ENCODE peak calls at places on chromosome 19, in six cellular contexts. One of them, this sample, is unnamed.

GRCh38 chr19:38046254-38047047 is 139.4 kb downstream of the SIPA1L3 start:
- DNase-seq in tibial artery: no peak
- DNase-seq in HCT116: no peak
- DNase-seq in IMR-90: no peak
- DNase-seq in A673: no peak
- DNase-seq in lower leg skin: no peak
- DNase-seq in this sample: no peak

GRCh38 chr19:19956431-19957075 is 55.8 kb downstream of the ZNF93 start:
- DNase-seq in tibial artery: no peak
- DNase-seq in A673: peak
- DNase-seq in IMR-90: no peak
- DNase-seq in lower leg skin: no peak
- DNase-seq in HCT116: no peak
- DNase-seq in this sample: no peak

GRCh38 chr19:35332817-35333216 is 3.8 kb downstream of the CD22 start:
- DNase-seq in A673: no peak
- DNase-seq in IMR-90: no peak
- DNase-seq in HCT116: no peak
- DNase-seq in lower leg skin: no peak
- DNase-seq in tibial artery: no peak
- DNase-seq in this sample: no peak

GRCh38 chr19:31882709-31883108 is 462.7 kb upstream of the ZNF507 start:
- DNase-seq in tibial artery: no peak
- DNase-seq in HCT116: no peak
- DNase-seq in IMR-90: no peak
- DNase-seq in lower leg skin: no peak
- DNase-seq in A673: no peak
- DNase-seq in this sample: no peak

GRCh38 chr19:10295847-10296591 is 6.3 kb downstream of the ICAM5 start:
- DNase-seq in IMR-90: no peak
- DNase-seq in A673: no peak
- DNase-seq in tibial artery: no peak
- DNase-seq in lower leg skin: no peak
- DNase-seq in HCT116: no peak
- DNase-seq in this sample: no peak

GRCh38 chr19:8580710-8581281 is 3.6 kb upstream of the MYO1F start:
- DNase-seq in A673: peak
- DNase-seq in tibial artery: peak
- DNase-seq in lower leg skin: peak
- DNase-seq in IMR-90: peak
- DNase-seq in HCT116: peak
- DNase-seq in this sample: peak

GRCh38 chr19:38375748-38376147 is 1.4 kb downstream of the PSMD8 start:
- DNase-seq in tibial artery: no peak
- DNase-seq in IMR-90: peak
- DNase-seq in HCT116: no peak
- DNase-seq in A673: no peak
- DNase-seq in lower leg skin: no peak
- DNase-seq in this sample: no peak

GRCh38 chr19:3648037-3648905 is 21.7 kb upstream of the CACTIN start:
- DNase-seq in A673: no peak
- DNase-seq in tibial artery: no peak
- DNase-seq in HCT116: no peak
- DNase-seq in lower leg skin: no peak
- DNase-seq in IMR-90: no peak
- DNase-seq in this sample: no peak

GRCh38 chr19:51531349-51532315 is at the start of gene SIGLEC6:
- DNase-seq in lower leg skin: no peak
- DNase-seq in A673: no peak
- DNase-seq in HCT116: no peak
- DNase-seq in IMR-90: no peak
- DNase-seq in tibial artery: peak
- DNase-seq in this sample: no peak

GRCh38 chr19:4717966-4718701 is 5.5 kb downstream of the DPP9 start:
- DNase-seq in A673: no peak
- DNase-seq in tibial artery: no peak
- DNase-seq in IMR-90: no peak
- DNase-seq in lower leg skin: no peak
- DNase-seq in HCT116: no peak
- DNase-seq in this sample: no peak

GRCh38 chr19:40640744-40641143 is 39.6 kb downstream of the LTBP4 start:
- DNase-seq in IMR-90: peak
- DNase-seq in A673: no peak
- DNase-seq in lower leg skin: no peak
- DNase-seq in tibial artery: no peak
- DNase-seq in HCT116: no peak
- DNase-seq in this sample: peak

GRCh38 chr19:19488875-19489690 is 26.3 kb downstream of the TSSK6 start:
- DNase-seq in lower leg skin: peak
- DNase-seq in IMR-90: peak
- DNase-seq in A673: peak
- DNase-seq in tibial artery: peak
- DNase-seq in HCT116: peak
- DNase-seq in this sample: peak

GRCh38 chr19:39264306-39265290 is 3.6 kb upstream of the IFNL2 start:
- DNase-seq in HCT116: no peak
- DNase-seq in IMR-90: no peak
- DNase-seq in lower leg skin: peak
- DNase-seq in tibial artery: no peak
- DNase-seq in A673: no peak
- DNase-seq in this sample: peak

DNA sequence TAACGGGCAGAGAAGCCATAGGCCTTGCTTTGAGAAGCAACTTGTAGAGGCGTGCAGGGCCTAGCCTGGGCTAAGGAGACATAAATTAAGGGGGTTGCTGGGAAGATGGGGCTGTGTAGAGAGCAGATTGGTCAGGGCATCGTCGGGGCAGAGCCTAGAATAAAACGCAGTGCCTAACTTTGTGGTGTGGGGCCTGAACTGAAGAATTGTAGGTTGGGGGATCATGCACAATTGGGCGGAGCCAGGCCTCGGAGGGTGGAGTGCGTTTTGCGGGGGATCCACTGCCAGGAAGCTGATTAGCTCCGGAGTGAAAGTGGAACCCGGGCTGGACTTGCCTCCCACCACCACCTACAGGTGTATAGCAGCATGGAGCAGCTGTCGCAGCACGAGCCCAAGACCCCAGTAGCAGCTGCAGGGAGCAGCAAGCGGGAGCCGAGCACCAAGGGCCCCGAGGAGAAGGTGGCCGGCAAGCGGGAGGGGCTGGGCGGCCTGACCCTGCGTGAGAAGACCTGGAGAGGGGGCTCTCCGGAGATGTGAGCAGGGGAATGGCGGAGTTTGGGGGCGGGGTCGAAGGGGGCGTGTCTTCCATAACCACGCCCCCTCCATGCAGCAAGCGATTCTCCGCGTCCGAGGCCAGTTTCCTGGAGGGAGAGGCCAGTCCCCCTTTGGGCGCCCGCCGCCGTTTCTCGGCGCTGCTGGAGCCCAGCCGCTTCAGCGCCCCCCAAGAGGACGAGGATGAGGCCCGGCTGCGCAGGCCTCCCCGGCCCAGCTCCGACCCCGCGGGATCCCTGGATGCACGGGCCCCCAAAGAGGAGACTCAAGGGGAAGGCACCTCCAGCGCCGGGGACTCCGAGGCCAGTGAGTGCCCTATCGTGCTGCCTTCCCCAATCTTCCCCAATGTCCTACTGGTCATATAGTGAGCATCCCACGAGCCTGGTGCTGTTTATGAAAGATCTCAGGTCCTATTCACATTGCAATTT is 13.8 kb downstream of the DNASE2 start:
- DNase-seq in IMR-90: peak
- DNase-seq in A673: peak
- DNase-seq in lower leg skin: no peak
- DNase-seq in HCT116: no peak
- DNase-seq in tibial artery: no peak
- DNase-seq in this sample: peak
- H3K4me3 ChIP-seq in IMR-90: peak
- H3K4me3 ChIP-seq in A673: peak
- H3K4me3 ChIP-seq in lower leg skin: peak
- H3K4me3 ChIP-seq in HCT116: no peak
- H3K4me3 ChIP-seq in tibial artery: peak
- H3K4me3 ChIP-seq in this sample: peak

DNA sequence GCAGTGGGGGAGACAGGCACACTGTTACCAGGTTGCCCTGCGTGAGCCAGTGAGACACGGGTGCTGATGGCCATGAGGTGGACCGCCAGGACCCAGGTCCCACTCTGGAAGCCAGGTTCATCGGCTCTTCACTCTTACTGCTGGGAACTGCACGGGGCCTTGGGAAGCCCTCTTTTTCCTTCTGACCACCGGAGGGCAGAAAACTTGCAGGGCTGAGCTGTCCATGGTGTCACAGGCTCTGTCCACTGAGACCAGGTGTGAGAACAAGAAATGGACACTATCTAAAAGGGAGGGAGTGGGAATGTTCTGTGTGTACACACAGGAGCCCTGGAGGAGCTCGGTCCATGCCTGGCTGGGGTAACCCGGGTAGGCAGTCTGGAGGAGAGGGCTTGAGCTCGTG is 93.4 kb downstream of the UQCRFS1 start:
- DNase-seq in tibial artery: no peak
- DNase-seq in IMR-90: no peak
- DNase-seq in lower leg skin: no peak
- DNase-seq in HCT116: no peak
- DNase-seq in A673: no peak
- DNase-seq in this sample: no peak
- TF ChIP-seq CTCF in tibial artery: no peak
- TF ChIP-seq CTCF in IMR-90: peak
- TF ChIP-seq CTCF in lower leg skin: no peak
- TF ChIP-seq CTCF in HCT116: no peak
- TF ChIP-seq CTCF in A673: no peak
- TF ChIP-seq CTCF in this sample: no peak

GRCh38 chr19:2523630-2524311 is 47.8 kb downstream of the GADD45B start:
- DNase-seq in HCT116: no peak
- DNase-seq in lower leg skin: no peak
- DNase-seq in A673: peak
- DNase-seq in tibial artery: no peak
- DNase-seq in IMR-90: peak
- DNase-seq in this sample: peak

GRCh38 chr19:2527171-2527570 is 51.2 kb downstream of the GADD45B start:
- DNase-seq in IMR-90: no peak
- DNase-seq in A673: no peak
- DNase-seq in tibial artery: no peak
- DNase-seq in lower leg skin: no peak
- DNase-seq in HCT116: no peak
- DNase-seq in this sample: no peak

GRCh38 chr19:2527716-2528115 is 51.8 kb downstream of the GADD45B start:
- DNase-seq in tibial artery: no peak
- DNase-seq in HCT116: no peak
- DNase-seq in lower leg skin: no peak
- DNase-seq in IMR-90: no peak
- DNase-seq in A673: no peak
- DNase-seq in this sample: no peak

GRCh38 chr19:2524840-2525723 is 49.2 kb downstream of the GADD45B start:
- DNase-seq in HCT116: peak
- DNase-seq in A673: peak
- DNase-seq in lower leg skin: no peak
- DNase-seq in tibial artery: no peak
- DNase-seq in IMR-90: peak
- DNase-seq in this sample: peak

DNA sequence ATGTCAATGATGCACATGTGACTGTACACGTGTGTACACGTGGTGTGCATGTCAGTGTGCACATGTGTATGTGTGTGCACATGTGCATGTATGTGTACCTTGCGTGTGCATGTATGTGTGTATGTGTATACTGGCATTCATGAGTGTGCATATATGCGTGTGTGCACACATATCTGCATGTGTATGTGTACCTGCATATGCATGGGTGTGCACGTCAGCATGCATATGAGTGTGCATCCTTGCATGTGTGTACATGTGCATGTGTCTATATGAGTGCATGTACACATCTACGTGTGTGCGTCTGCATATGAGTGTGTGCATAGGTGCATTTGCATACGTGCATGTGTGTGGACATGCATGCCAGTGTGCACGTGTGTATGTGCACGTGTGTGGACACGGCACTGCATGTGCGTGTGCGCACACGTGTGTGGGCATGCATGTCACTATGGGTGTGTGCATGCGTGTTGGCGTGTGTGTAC is 48.5 kb downstream of the GADD45B start:
- DNase-seq in HCT116: no peak
- DNase-seq in lower leg skin: no peak
- DNase-seq in A673: no peak
- DNase-seq in IMR-90: no peak
- DNase-seq in tibial artery: no peak
- DNase-seq in this sample: no peak
- H3K4me3 ChIP-seq in HCT116: peak
- H3K4me3 ChIP-seq in lower leg skin: no peak
- H3K4me3 ChIP-seq in A673: peak
- H3K4me3 ChIP-seq in IMR-90: no peak
- H3K4me3 ChIP-seq in tibial artery: peak
- H3K4me3 ChIP-seq in this sample: no peak

DNA sequence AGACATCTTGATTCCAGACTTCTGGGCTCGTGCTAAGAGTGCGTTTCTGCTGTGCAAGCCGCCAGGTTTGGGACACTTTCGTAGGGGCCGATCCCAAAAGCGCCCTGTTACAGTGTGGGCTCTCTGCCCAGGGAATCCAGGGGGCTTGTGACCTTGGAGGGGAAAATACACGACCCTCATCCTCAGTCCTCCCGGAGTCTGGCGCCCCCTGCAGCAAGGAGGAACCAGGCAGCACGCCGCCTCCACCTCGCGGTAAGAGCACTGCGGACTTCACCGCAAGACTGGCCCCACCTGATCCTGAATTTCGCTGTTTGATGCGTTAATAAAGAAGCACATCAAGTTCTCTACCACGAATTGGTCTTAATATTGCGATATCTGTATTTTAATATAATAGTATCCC is 5.2 kb downstream of the POLRMT start:
- DNase-seq in A673: peak
- DNase-seq in IMR-90: no peak
- DNase-seq in HCT116: no peak
- DNase-seq in tibial artery: no peak
- DNase-seq in lower leg skin: no peak
- DNase-seq in this sample: no peak
- TF ChIP-seq CTCF in A673: peak
- TF ChIP-seq CTCF in IMR-90: peak
- TF ChIP-seq CTCF in HCT116: no peak
- TF ChIP-seq CTCF in tibial artery: no peak
- TF ChIP-seq CTCF in lower leg skin: no peak
- TF ChIP-seq CTCF in this sample: peak

DNA sequence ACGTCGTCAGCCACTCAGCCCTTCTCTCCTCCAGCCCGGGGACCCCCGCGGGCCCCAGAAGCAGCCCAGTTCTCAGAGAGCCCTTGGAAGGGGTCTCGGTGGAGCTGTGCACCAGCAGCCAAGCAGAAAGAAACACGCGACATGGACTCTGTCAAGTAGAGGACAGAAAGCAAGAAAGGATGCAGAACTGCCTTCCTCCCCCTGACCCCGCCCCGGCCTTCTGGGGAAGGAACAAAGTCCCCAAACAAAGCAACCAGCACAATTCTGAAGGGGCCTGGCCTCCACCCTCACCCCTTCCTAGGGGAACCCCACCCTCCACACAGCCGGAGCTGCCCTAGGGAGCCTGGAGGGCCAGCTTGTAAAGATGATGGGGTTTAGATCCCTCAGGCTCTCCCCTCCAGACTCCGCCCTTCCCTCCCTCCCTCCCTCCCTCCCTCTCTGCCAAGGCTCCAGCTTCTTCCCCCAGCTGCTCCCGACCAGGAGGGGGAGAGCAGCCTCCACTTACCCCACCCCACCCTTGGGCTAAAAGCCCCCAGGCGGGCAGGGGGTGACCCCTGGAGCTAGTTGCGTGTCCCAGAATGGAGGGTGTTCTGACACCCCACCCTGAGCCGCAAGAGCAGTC is 7.8 kb downstream of the LYL1 start:
- DNase-seq in IMR-90: no peak
- DNase-seq in tibial artery: no peak
- DNase-seq in HCT116: no peak
- DNase-seq in lower leg skin: no peak
- DNase-seq in A673: peak
- DNase-seq in this sample: no peak
- H3K4me3 ChIP-seq in IMR-90: no peak
- H3K4me3 ChIP-seq in tibial artery: peak
- H3K4me3 ChIP-seq in HCT116: no peak
- H3K4me3 ChIP-seq in lower leg skin: no peak
- H3K4me3 ChIP-seq in A673: no peak
- H3K4me3 ChIP-seq in this sample: no peak

This sample was measured in fibroblast of pulmonary artery.